ENCODE peak calls at places on chromosomes 4 and X, in four cellular contexts. N, S, D and I are unnamed samples.

GRCh38 chrX:103584606-103585005 is 709 bp upstream of the TCEAL4 start:
- DNase-seq in N (no peak), S (no peak), D (no peak), I (no peak)

GRCh38 chrX:153731117-153731844 is 6.6 kb downstream of the ABCD1 start:
- DNase-seq in N (no peak), S (no peak), D (no peak), I (peak; percentile 62)

GRCh38 chrX:39528161-39528560 is 569.6 kb downstream of the BCOR start:
- DNase-seq in N (no peak), S (no peak), D (no peak), I (no peak)

GRCh38 chr4:101346562-101347266 is 612 bp downstream of the PPP3CA start:
- DNase-seq in N (no peak), S (peak; percentile 37), D (peak; percentile 68), I (peak; percentile 35)

GRCh38 chrX:78199851-78200250 is 60.4 kb upstream of the TAF9B start:
- DNase-seq in N (no peak), S (no peak), D (no peak), I (peak; percentile 28)

GRCh38 chr4:84582302-84582987 is 482 bp upstream of the CDS1 start:
- DNase-seq in N (peak; percentile 51), S (peak; percentile 42), D (peak; percentile 92), I (peak; percentile 94)

GRCh38 chr4:110484029-110484428 is 8.1 kb downstream of the ENPEP start:
- DNase-seq in N (no peak), S (no peak), D (no peak), I (no peak)

GRCh38 chr4:102778720-102779119 is 18.0 kb upstream of the MANBA start:
- DNase-seq in N (peak; percentile 14), S (no peak), D (no peak), I (no peak)

GRCh38 chr4:25174674-25175073 is 14.4 kb upstream of the SEPSECS start:
- DNase-seq in N (no peak), S (no peak), D (no peak), I (peak; percentile 51)

GRCh38 chrX:140495739-140496138 is 9.1 kb downstream of the SOX3 start:
- DNase-seq in N (no peak), S (no peak), D (no peak), I (no peak)

GRCh38 chr4:8846046-8846720 is 25.5 kb downstream of the HMX1 start:
- DNase-seq in N (no peak), S (peak; percentile 2), D (no peak), I (no peak)

GRCh38 chr4:146545102-146545501 is 23.4 kb upstream of the SLC10A7 start:
- DNase-seq in N (peak; percentile 9), S (no peak), D (no peak), I (no peak)

GRCh38 chr4:4355302-4355701 is 31.6 kb upstream of the NSG1 start:
- DNase-seq in N (no peak), S (no peak), D (no peak), I (no peak)

GRCh38 chr4:149897784-149898183 is 82.1 kb upstream of the IQCM start:
- DNase-seq in N (no peak), S (no peak), D (no peak), I (no peak)

GRCh38 chr4:140637836-140638235 is 69.1 kb upstream of the UCP1 start:
- DNase-seq in N (no peak), S (no peak), D (no peak), I (no peak)

GRCh38 chrX:15158736-15159406 is 111.0 kb downstream of the ASB9 start:
- DNase-seq in N (no peak), S (no peak), D (no peak), I (no peak)

GRCh38 chr4:165651901-165652300 is 221.1 kb upstream of the TLL1 start:
- DNase-seq in N (no peak), S (no peak), D (no peak), I (no peak)

GRCh38 chrX:2391869-2392606 is 108.7 kb downstream of the DHRSX start:
- DNase-seq in N (no peak), S (no peak), D (no peak), I (peak; percentile 78)

GRCh38 chr4:25903905-25904747 is 9.9 kb upstream of the SMIM20 start:
- DNase-seq in N (no peak), S (no peak), D (no peak), I (no peak)

GRCh38 chrX:153511784-153512500 is 5.5 kb upstream of the ATP2B3 start:
- DNase-seq in N (no peak), S (no peak), D (no peak), I (no peak)

GRCh38 chrX:39741904-39742303 is 355.9 kb downstream of the BCOR start:
- DNase-seq in N (no peak), S (no peak), D (no peak), I (no peak)

GRCh38 chr4:124530464-124531077 is 182.0 kb downstream of the ANKRD50 start:
- DNase-seq in N (no peak), S (no peak), D (no peak), I (no peak)

GRCh38 chr4:4200624-4201023 is 26.1 kb downstream of the OTOP1 start:
- DNase-seq in N (no peak), S (no peak), D (no peak), I (no peak)

GRCh38 chr4:8225290-8225625 is 26.2 kb downstream of the SH3TC1 start:
- DNase-seq in N (no peak), S (no peak), D (no peak), I (no peak)

GRCh38 chr4:119105605-119106004 is 30.0 kb upstream of the MYOZ2 start:
- DNase-seq in N (no peak), S (no peak), D (no peak), I (no peak)

GRCh38 chrX:36650622-36651021 is 357.5 kb upstream of the FAM47C start:
- DNase-seq in N (no peak), S (no peak), D (no peak), I (no peak)

GRCh38 chr4:120857312-120857711 is 65.2 kb downstream of the PRDM5 start:
- DNase-seq in N (no peak), S (no peak), D (no peak), I (no peak)

GRCh38 chrX:154033848-154034247 is 14.1 kb upstream of the IRAK1 start:
- DNase-seq in N (no peak), S (no peak), D (no peak), I (no peak)

GRCh38 chrX:140712413-140713173 is 3.0 kb downstream of the LINC00632 start:
- DNase-seq in N (no peak), S (no peak), D (peak; percentile 73), I (no peak)

GRCh38 chr4:41214158-41215146 is at the start of gene APBB2:
- DNase-seq in N (peak; percentile 41), S (peak; percentile 77), D (peak; percentile 98), I (peak; percentile 89)

GRCh38 chr4:23759066-23759465 is 130.8 kb downstream of the PPARGC1A start:
- DNase-seq in N (no peak), S (no peak), D (no peak), I (no peak)

GRCh38 chrX:29470029-29470428 is 745.3 kb upstream of the MAGEB2 start:
- DNase-seq in N (no peak), S (no peak), D (no peak), I (no peak)

GRCh38 chr4:76449362-76449767 is 14.3 kb downstream of the SHROOM3 start:
- DNase-seq in N (no peak), S (no peak), D (no peak), I (no peak)

GRCh38 chr4:162782096-162782777 is 384.5 kb downstream of the NAF1 start:
- DNase-seq in N (no peak), S (no peak), D (no peak), I (no peak)

GRCh38 chr4:1399508-1400190 is 6.6 kb downstream of the NKX1-1 start:
- DNase-seq in N (no peak), S (peak; percentile 15), D (no peak), I (no peak)

GRCh38 chrX:120797201-120797938 is 78.3 kb downstream of the CT47B1 start:
- DNase-seq in N (no peak), S (no peak), D (no peak), I (no peak)